ENCODE peak calls at places on chromosomes 6 and 20, in eight cellular contexts. One of them, this sample, is unnamed.
A peak's percentile ranks its signal among the peaks of the same experiment; 100 is the strongest.

GRCh38 chr20:46978871-46979536 is 84.4 kb downstream of the EYA2 start:
- DNase-seq in AG10803: peak; percentile 25
- DNase-seq in breast epithelium: peak; percentile 41
- DNase-seq in SJSA1: no peak
- DNase-seq in AG09309: no peak
- DNase-seq in cardiac fibroblast: peak; percentile 38
- DNase-seq in fibroblast of the aortic adventitia: no peak
- DNase-seq in foreskin fibroblast: no peak
- DNase-seq in this sample: no peak

GRCh38 chr6:87968435-87969278 is 79.0 kb upstream of the SPACA1 start:
- DNase-seq in AG10803: no peak
- DNase-seq in breast epithelium: no peak
- DNase-seq in SJSA1: no peak
- DNase-seq in AG09309: no peak
- DNase-seq in cardiac fibroblast: peak; percentile 12
- DNase-seq in fibroblast of the aortic adventitia: peak; percentile 4
- DNase-seq in foreskin fibroblast: peak; percentile 16
- DNase-seq in this sample: peak; percentile 13

GRCh38 chr6:44661221-44661609 is 273.7 kb downstream of the CDC5L start:
- DNase-seq in AG10803: peak; percentile 98
- DNase-seq in breast epithelium: peak; percentile 38
- DNase-seq in SJSA1: no peak
- DNase-seq in AG09309: peak; percentile 96
- DNase-seq in cardiac fibroblast: peak; percentile 14
- DNase-seq in fibroblast of the aortic adventitia: no peak
- DNase-seq in foreskin fibroblast: peak; percentile 45
- DNase-seq in this sample: peak; percentile 77

GRCh38 chr20:62835931-62836861 is 19.3 kb downstream of the COL9A3 start:
- DNase-seq in AG10803: no peak
- DNase-seq in breast epithelium: no peak
- DNase-seq in SJSA1: no peak
- DNase-seq in AG09309: no peak
- DNase-seq in cardiac fibroblast: no peak
- DNase-seq in fibroblast of the aortic adventitia: no peak
- DNase-seq in foreskin fibroblast: no peak
- DNase-seq in this sample: no peak

GRCh38 chr6:16764188-16764950 is 3.1 kb upstream of the ATXN1 start:
- DNase-seq in AG10803: peak; percentile 70
- DNase-seq in breast epithelium: no peak
- DNase-seq in SJSA1: no peak
- DNase-seq in AG09309: no peak
- DNase-seq in cardiac fibroblast: peak; percentile 80
- DNase-seq in fibroblast of the aortic adventitia: peak; percentile 84
- DNase-seq in foreskin fibroblast: peak; percentile 69
- DNase-seq in this sample: peak; percentile 78

GRCh38 chr20:51700809-51701285 is 67.3 kb downstream of the ATP9A start:
- DNase-seq in AG10803: peak; percentile 40
- DNase-seq in breast epithelium: no peak
- DNase-seq in SJSA1: no peak
- DNase-seq in AG09309: no peak
- DNase-seq in cardiac fibroblast: peak; percentile 67
- DNase-seq in fibroblast of the aortic adventitia: peak; percentile 60
- DNase-seq in foreskin fibroblast: peak; percentile 59
- DNase-seq in this sample: peak; percentile 36

GRCh38 chr20:669573-669972 is 6.0 kb downstream of the SCRT2 start:
- DNase-seq in AG10803: no peak
- DNase-seq in breast epithelium: no peak
- DNase-seq in SJSA1: no peak
- DNase-seq in AG09309: no peak
- DNase-seq in cardiac fibroblast: no peak
- DNase-seq in fibroblast of the aortic adventitia: no peak
- DNase-seq in foreskin fibroblast: no peak
- DNase-seq in this sample: no peak

GRCh38 chr6:160278786-160279310 is 20.2 kb upstream of the SLC22A2 start:
- DNase-seq in AG10803: no peak
- DNase-seq in breast epithelium: no peak
- DNase-seq in SJSA1: no peak
- DNase-seq in AG09309: no peak
- DNase-seq in cardiac fibroblast: no peak
- DNase-seq in fibroblast of the aortic adventitia: no peak
- DNase-seq in foreskin fibroblast: no peak
- DNase-seq in this sample: no peak

GRCh38 chr6:39344821-39345280 is 22.3 kb upstream of the KCNK16 start:
- DNase-seq in AG10803: no peak
- DNase-seq in breast epithelium: no peak
- DNase-seq in SJSA1: no peak
- DNase-seq in AG09309: no peak
- DNase-seq in cardiac fibroblast: peak; percentile 15
- DNase-seq in fibroblast of the aortic adventitia: peak; percentile 2
- DNase-seq in foreskin fibroblast: no peak
- DNase-seq in this sample: no peak

GRCh38 chr6:142408409-142408808 is 106.6 kb downstream of the ADGRG6 start:
- DNase-seq in AG10803: peak; percentile 37
- DNase-seq in breast epithelium: no peak
- DNase-seq in SJSA1: no peak
- DNase-seq in AG09309: no peak
- DNase-seq in cardiac fibroblast: no peak
- DNase-seq in fibroblast of the aortic adventitia: peak; percentile 44
- DNase-seq in foreskin fibroblast: peak; percentile 57
- DNase-seq in this sample: no peak

GRCh38 chr6:48032156-48032555 is 78.8 kb downstream of the PTCHD4 start:
- DNase-seq in AG10803: peak; percentile 48
- DNase-seq in breast epithelium: no peak
- DNase-seq in SJSA1: no peak
- DNase-seq in AG09309: peak; percentile 52
- DNase-seq in cardiac fibroblast: peak; percentile 86
- DNase-seq in fibroblast of the aortic adventitia: peak; percentile 80
- DNase-seq in foreskin fibroblast: peak; percentile 91
- DNase-seq in this sample: peak; percentile 79

GRCh38 chr6:133595076-133595868 is 293.6 kb upstream of the TCF21 start:
- DNase-seq in AG10803: peak; percentile 82
- DNase-seq in breast epithelium: no peak
- DNase-seq in SJSA1: no peak
- DNase-seq in AG09309: no peak
- DNase-seq in cardiac fibroblast: no peak
- DNase-seq in fibroblast of the aortic adventitia: peak; percentile 73
- DNase-seq in foreskin fibroblast: peak; percentile 52
- DNase-seq in this sample: no peak

GRCh38 chr6:38909020-38909730 is 139.4 kb upstream of the GLP1R start:
- DNase-seq in AG10803: no peak
- DNase-seq in breast epithelium: no peak
- DNase-seq in SJSA1: no peak
- DNase-seq in AG09309: no peak
- DNase-seq in cardiac fibroblast: no peak
- DNase-seq in fibroblast of the aortic adventitia: no peak
- DNase-seq in foreskin fibroblast: no peak
- DNase-seq in this sample: no peak

DNA sequence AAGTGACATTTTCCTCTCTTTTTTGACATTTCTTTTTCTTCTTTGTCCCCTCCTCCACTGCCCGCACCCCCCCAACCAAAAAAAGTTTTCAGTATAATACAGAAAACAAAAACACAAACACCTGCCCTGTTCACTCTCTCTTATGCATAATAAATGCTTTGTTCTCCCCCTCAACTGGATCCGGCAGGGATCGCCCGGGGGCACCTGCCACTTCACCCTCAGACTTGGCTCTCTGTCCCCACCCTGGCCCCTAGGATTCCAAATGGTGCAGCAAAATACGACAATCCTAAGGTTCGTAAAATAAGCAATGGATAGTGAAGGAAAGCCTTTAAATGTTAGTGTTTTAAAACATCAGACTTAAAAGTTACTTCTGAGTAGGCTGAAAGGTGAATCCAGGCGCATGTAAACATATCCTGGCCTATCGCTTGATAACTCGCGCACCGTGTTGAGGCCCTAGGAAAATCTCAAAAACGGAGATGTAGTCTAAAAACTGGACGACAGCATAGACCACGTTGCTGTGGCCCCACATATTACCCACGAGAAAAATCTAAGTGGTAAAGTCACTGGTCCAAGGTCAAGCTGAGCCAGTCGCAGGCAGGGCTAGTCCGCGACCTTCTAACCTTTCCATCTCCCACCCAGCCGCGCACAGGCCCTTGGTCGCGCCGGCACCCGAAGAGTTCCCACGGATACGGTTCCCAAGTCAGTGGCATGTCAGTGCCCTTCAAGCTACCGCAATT is 130.8 kb downstream of the OGFRL1 start:
- DNase-seq in AG10803: peak; percentile 31
- DNase-seq in breast epithelium: no peak
- DNase-seq in SJSA1: no peak
- DNase-seq in AG09309: no peak
- DNase-seq in cardiac fibroblast: peak; percentile 24
- DNase-seq in fibroblast of the aortic adventitia: peak; percentile 52
- DNase-seq in foreskin fibroblast: peak; percentile 35
- DNase-seq in this sample: no peak
- H3K4me3 ChIP-seq in AG10803: peak overlapping the region; percentile 79
- H3K4me3 ChIP-seq in breast epithelium: peak overlapping the region; percentile 84
- H3K4me3 ChIP-seq in SJSA1: peak overlapping the region; percentile 94
- H3K4me3 ChIP-seq in AG09309: peak overlapping the region; percentile 87
- H3K4me3 ChIP-seq in cardiac fibroblast: peak overlapping the region; percentile 93
- H3K4me3 ChIP-seq in fibroblast of the aortic adventitia: peak overlapping the region; percentile 88
- H3K4me3 ChIP-seq in foreskin fibroblast: peak overlapping the region; percentile 81
- H3K4me3 ChIP-seq in this sample: peak overlapping the region; percentile 80

DNA sequence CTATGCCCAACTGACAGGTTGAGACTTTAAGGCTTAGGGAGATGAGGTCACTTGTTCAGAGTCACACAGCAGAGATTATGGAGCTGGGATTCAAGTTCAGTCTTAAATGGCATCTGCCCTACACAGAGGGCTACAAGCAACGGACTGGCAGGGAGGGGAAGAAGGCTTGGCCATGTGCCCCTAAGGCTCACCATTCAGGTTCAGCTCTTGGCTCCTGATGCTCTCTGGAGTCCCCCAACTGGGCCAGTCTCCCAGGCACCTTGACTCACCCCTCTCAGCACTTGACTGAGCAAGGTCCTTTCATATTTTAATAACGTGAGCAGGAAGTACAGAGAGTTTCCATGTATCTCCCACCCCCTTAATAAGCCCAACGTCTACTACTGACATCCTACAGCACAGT is 71.4 kb upstream of the MAFB start:
- DNase-seq in AG10803: no peak
- DNase-seq in breast epithelium: no peak
- DNase-seq in SJSA1: no peak
- DNase-seq in AG09309: no peak
- DNase-seq in cardiac fibroblast: no peak
- DNase-seq in fibroblast of the aortic adventitia: no peak
- DNase-seq in foreskin fibroblast: no peak
- DNase-seq in this sample: no peak
- H3K4me3 ChIP-seq in AG10803: no peak overlapping the region
- H3K4me3 ChIP-seq in breast epithelium: no peak overlapping the region
- H3K4me3 ChIP-seq in SJSA1: no peak overlapping the region
- H3K4me3 ChIP-seq in AG09309: no peak overlapping the region
- H3K4me3 ChIP-seq in cardiac fibroblast: no peak overlapping the region
- H3K4me3 ChIP-seq in fibroblast of the aortic adventitia: no peak overlapping the region
- H3K4me3 ChIP-seq in foreskin fibroblast: no peak overlapping the region
- H3K4me3 ChIP-seq in this sample: no peak overlapping the region

GRCh38 chr6:699319-699718 is 6.4 kb upstream of the EXOC2 start:
- DNase-seq in AG10803: no peak
- DNase-seq in breast epithelium: no peak
- DNase-seq in SJSA1: no peak
- DNase-seq in AG09309: no peak
- DNase-seq in cardiac fibroblast: peak; percentile 29
- DNase-seq in fibroblast of the aortic adventitia: peak; percentile 80
- DNase-seq in foreskin fibroblast: peak; percentile 19
- DNase-seq in this sample: no peak
- H3K4me3 ChIP-seq in AG10803: no peak overlapping the region
- H3K4me3 ChIP-seq in breast epithelium: no peak overlapping the region
- H3K4me3 ChIP-seq in SJSA1: no peak overlapping the region
- H3K4me3 ChIP-seq in AG09309: no peak overlapping the region
- H3K4me3 ChIP-seq in cardiac fibroblast: no peak overlapping the region
- H3K4me3 ChIP-seq in fibroblast of the aortic adventitia: no peak overlapping the region
- H3K4me3 ChIP-seq in foreskin fibroblast: no peak overlapping the region
- H3K4me3 ChIP-seq in this sample: no peak overlapping the region

GRCh38 chr6:81562169-81562568 is 190.3 kb downstream of the TENT5A start:
- DNase-seq in AG10803: peak; percentile 79
- DNase-seq in breast epithelium: no peak
- DNase-seq in SJSA1: no peak
- DNase-seq in AG09309: peak; percentile 47
- DNase-seq in cardiac fibroblast: peak; percentile 70
- DNase-seq in fibroblast of the aortic adventitia: peak; percentile 84
- DNase-seq in foreskin fibroblast: peak; percentile 83
- DNase-seq in this sample: peak; percentile 85
- H3K4me3 ChIP-seq in AG10803: no peak overlapping the region
- H3K4me3 ChIP-seq in breast epithelium: no peak overlapping the region
- H3K4me3 ChIP-seq in SJSA1: no peak overlapping the region
- H3K4me3 ChIP-seq in AG09309: no peak overlapping the region
- H3K4me3 ChIP-seq in cardiac fibroblast: no peak overlapping the region
- H3K4me3 ChIP-seq in fibroblast of the aortic adventitia: no peak overlapping the region
- H3K4me3 ChIP-seq in foreskin fibroblast: no peak overlapping the region
- H3K4me3 ChIP-seq in this sample: no peak overlapping the region

GRCh38 chr6:33072508-33073100 is 845 bp downstream of the HLA-DPA1 start:
- DNase-seq in AG10803: no peak
- DNase-seq in breast epithelium: no peak
- DNase-seq in SJSA1: no peak
- DNase-seq in AG09309: no peak
- DNase-seq in cardiac fibroblast: no peak
- DNase-seq in fibroblast of the aortic adventitia: no peak
- DNase-seq in foreskin fibroblast: no peak
- DNase-seq in this sample: no peak
- H3K4me3 ChIP-seq in AG10803: no peak overlapping the region
- H3K4me3 ChIP-seq in breast epithelium: peak overlapping the region; percentile 12
- H3K4me3 ChIP-seq in SJSA1: no peak overlapping the region
- H3K4me3 ChIP-seq in AG09309: no peak overlapping the region
- H3K4me3 ChIP-seq in cardiac fibroblast: no peak overlapping the region
- H3K4me3 ChIP-seq in fibroblast of the aortic adventitia: no peak overlapping the region
- H3K4me3 ChIP-seq in foreskin fibroblast: no peak overlapping the region
- H3K4me3 ChIP-seq in this sample: no peak overlapping the region

GRCh38 chr6:1385129-1386042 is 4.0 kb upstream of the FOXF2 start:
- DNase-seq in AG10803: no peak
- DNase-seq in breast epithelium: no peak
- DNase-seq in SJSA1: peak; percentile 97
- DNase-seq in AG09309: no peak
- DNase-seq in cardiac fibroblast: no peak
- DNase-seq in fibroblast of the aortic adventitia: no peak
- DNase-seq in foreskin fibroblast: peak; percentile 71
- DNase-seq in this sample: no peak
- H3K4me3 ChIP-seq in AG10803: no peak overlapping the region
- H3K4me3 ChIP-seq in breast epithelium: no peak overlapping the region
- H3K4me3 ChIP-seq in SJSA1: peak overlapping the region; percentile 25
- H3K4me3 ChIP-seq in AG09309: no peak overlapping the region
- H3K4me3 ChIP-seq in cardiac fibroblast: no peak overlapping the region
- H3K4me3 ChIP-seq in fibroblast of the aortic adventitia: no peak overlapping the region
- H3K4me3 ChIP-seq in foreskin fibroblast: peak overlapping the region; percentile 65
- H3K4me3 ChIP-seq in this sample: no peak overlapping the region

This sample was measured in astrocyte of the spinal cord.